ENCODE peak calls at places on chromosome 15, in four cellular contexts. H, R, Y and E are unnamed samples.

GRCh38 chr15:89878323-89878722 is 15.5 kb downstream of the AP3S2 start:
- DNase-seq in R (no peak), Y (no peak), H (no peak), E (no peak)

GRCh38 chr15:84749111-84749991 is 959 bp downstream of the ZNF592 start:
- DNase-seq in H (peak; percentile 52), Y (peak; percentile 41), R (peak; percentile 27), E (peak; percentile 34)

GRCh38 chr15:98401029-98401428 is 247.3 kb upstream of the IGF1R start:
- DNase-seq in R (no peak), Y (no peak), H (no peak), E (no peak)

GRCh38 chr15:50854594-50855490 is 53.6 kb upstream of the AP4E1 start:
- DNase-seq in Y (peak; percentile 69), R (peak; percentile 50), H (peak; percentile 91), E (peak; percentile 97)

GRCh38 chr15:76147906-76148553 is 88.2 kb downstream of the TMEM266 start:
- DNase-seq in Y (peak; percentile 50), H (peak; percentile 49), R (peak; percentile 32), E (peak; percentile 53)

GRCh38 chr15:93859176-93859575 is 372.2 kb upstream of the MCTP2 start:
- DNase-seq in Y (no peak), H (no peak), R (no peak), E (no peak)

GRCh38 chr15:64855206-64856000 is 13.7 kb downstream of the PLEKHO2 start:
- DNase-seq in Y (no peak), H (no peak), R (no peak), E (peak; percentile 74)

GRCh38 chr15:48352474-48353072 is 21.3 kb downstream of the DUT start:
- DNase-seq in H (peak; percentile 82), R (peak; percentile 71), Y (peak; percentile 89), E (peak; percentile 79)

GRCh38 chr15:27222479-27222878 is 251.5 kb downstream of the GABRG3 start:
- DNase-seq in R (peak; percentile 3), Y (no peak), H (no peak), E (no peak)

GRCh38 chr15:87121357-87121756 is 1041.7 kb downstream of the AGBL1 start:
- DNase-seq in R (no peak), Y (no peak), H (peak; percentile 8), E (peak; percentile 68)

GRCh38 chr15:65731926-65732325 is 60.2 kb downstream of the DENND4A start:
- DNase-seq in R (peak; percentile 22), H (no peak), Y (peak; percentile 32), E (peak; percentile 15)

GRCh38 chr15:74869726-74870407 is 3.3 kb downstream of the SCAMP2 start:
- DNase-seq in H (no peak), R (no peak), Y (peak; percentile 54), E (no peak)

GRCh38 chr15:73265536-73266153 is 103.1 kb downstream of the HCN4 start:
- DNase-seq in Y (peak; percentile 77), R (peak; percentile 64), H (peak; percentile 67), E (peak; percentile 68)

GRCh38 chr15:27059610-27060202 is 88.7 kb downstream of the GABRG3 start:
- DNase-seq in Y (peak; percentile 35), H (peak; percentile 65), R (peak; percentile 21), E (peak; percentile 27)

GRCh38 chr15:71364117-71364584 is 248.9 kb downstream of the THSD4 start:
- DNase-seq in H (no peak), Y (peak; percentile 21), R (no peak), E (peak; percentile 97)

GRCh38 chr15:92142242-92143232 is 251.1 kb upstream of the ST8SIA2 start:
- DNase-seq in Y (no peak), H (no peak), R (no peak), E (no peak)

GRCh38 chr15:72222433-72222832 is 8.6 kb downstream of the PKM start:
- DNase-seq in H (peak; percentile 58), Y (no peak), R (no peak), E (peak; percentile 98)

GRCh38 chr15:96340611-96341464 is 10.3 kb downstream of the NR2F2 start:
- DNase-seq in H (peak; percentile 45), R (peak; percentile 73), Y (peak; percentile 71), E (no peak)

GRCh38 chr15:55630921-55631320 is 42.8 kb upstream of the PYGO1 start:
- DNase-seq in R (peak; percentile 53), H (no peak), Y (peak; percentile 62), E (no peak)

GRCh38 chr15:73626072-73626471 is 7.1 kb downstream of the NPTN start:
- DNase-seq in R (no peak), H (peak; percentile 25), Y (no peak), E (no peak)

GRCh38 chr15:44029940-44030568 is 165.0 kb downstream of the FRMD5 start:
- DNase-seq in R (peak; percentile 69), H (peak; percentile 7), Y (peak; percentile 69), E (peak; percentile 52)